ENCODE peak calls at places on chromosome 10, in eight cellular contexts. N, V, D, P, X, H, R and S are unnamed samples.
A peak's percentile ranks its signal among the peaks of the same experiment; 100 is the strongest.

GRCh38 chr10:99528256-99528866 is 4.4 kb upstream of the NKX2-3 start:
- DNase-seq in X (no peak), R (no peak), P (no peak), D (no peak), V (no peak), N (no peak), H (no peak), S (no peak)

GRCh38 chr10:1123198-1123597 is 67.0 kb downstream of the WDR37 start:
- DNase-seq in V (no peak), N (peak; percentile 76), P (no peak), X (no peak), D (no peak), H (no peak), R (no peak), S (no peak)

GRCh38 chr10:68586622-68587325 is 26.6 kb downstream of the TET1 start:
- DNase-seq in R (no peak), D (no peak), P (no peak), V (no peak), X (no peak), H (no peak), N (no peak), S (no peak)

GRCh38 chr10:29861811-29862505 is 197.4 kb downstream of the JCAD start:
- DNase-seq in P (no peak), R (peak; percentile 53), V (no peak), D (no peak), H (peak; percentile 56), N (no peak), X (no peak), S (no peak)

GRCh38 chr10:48391994-48392393 is 85.5 kb downstream of the MAPK8 start:
- DNase-seq in P (no peak), N (no peak), R (no peak), X (no peak), D (no peak), V (no peak), H (no peak), S (no peak)

GRCh38 chr10:35079763-35080162 is 10.4 kb downstream of the CUL2 start:
- DNase-seq in V (no peak), R (peak; percentile 52), P (no peak), D (no peak), N (peak; percentile 72), H (peak; percentile 70), X (no peak), S (peak; percentile 42)

GRCh38 chr10:99941942-99942835 is 67.6 kb downstream of the DNMBP start:
- DNase-seq in H (no peak), V (no peak), N (peak; percentile 85), R (no peak), X (no peak), D (no peak), P (no peak), S (no peak)

GRCh38 chr10:92124020-92124419 is 166.9 kb downstream of the CPEB3 start:
- DNase-seq in H (no peak), V (no peak), X (no peak), P (no peak), N (no peak), D (no peak), R (no peak), S (no peak)

GRCh38 chr10:62687230-62687748 is 117.2 kb upstream of the ADO start:
- DNase-seq in N (no peak), R (peak; percentile 2), X (no peak), P (no peak), H (peak; percentile 60), V (no peak), D (no peak), S (no peak)

GRCh38 chr10:111072232-111072631 is 4.6 kb upstream of the ADRA2A start:
- DNase-seq in V (no peak), D (no peak), H (no peak), R (no peak), N (no peak), X (no peak), P (no peak), S (no peak)

GRCh38 chr10:128722947-128723346 is 596.7 kb upstream of the MKI67 start:
- DNase-seq in N (no peak), D (no peak), X (no peak), P (no peak), H (no peak), R (no peak), V (no peak), S (no peak)

GRCh38 chr10:68576118-68576517 is 16.0 kb downstream of the TET1 start:
- DNase-seq in N (no peak), X (no peak), D (no peak), V (no peak), P (no peak), H (no peak), R (no peak), S (no peak)

GRCh38 chr10:119518176-119518575 is 24.3 kb downstream of the RGS10 start:
- DNase-seq in H (no peak), X (no peak), N (no peak), D (no peak), P (no peak), V (no peak), R (no peak), S (no peak)
- H3K4me3 ChIP-seq in H (no peak overlapping the region), X (peak overlapping the region; percentile 40), N (no peak overlapping the region), D (no peak overlapping the region), P (no peak overlapping the region), V (no peak overlapping the region), R (no peak overlapping the region), S (no peak overlapping the region)

DNA sequence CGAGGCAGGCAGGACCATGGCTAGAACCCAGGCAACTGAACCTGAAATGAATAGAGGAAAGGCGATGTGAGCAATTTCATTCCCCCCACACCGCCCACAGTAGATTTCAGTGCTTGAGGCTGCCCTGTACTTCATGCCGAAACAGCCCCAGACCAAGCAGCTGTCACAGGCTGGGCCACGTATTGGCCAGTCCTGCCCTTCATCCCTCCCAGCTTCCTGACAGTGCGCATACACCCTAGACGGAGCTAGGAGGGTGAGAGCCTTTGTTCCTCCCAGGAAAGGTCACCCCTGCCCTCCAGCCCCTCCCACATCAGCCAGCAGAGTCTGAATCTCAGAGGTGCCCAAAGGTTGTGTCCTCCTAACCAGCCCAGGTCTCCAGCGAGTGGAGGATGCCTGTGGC is 98.8 kb downstream of the ZMIZ1 start:
- DNase-seq in D (no peak), P (no peak), X (no peak), V (no peak), N (no peak), H (no peak), R (no peak), S (no peak)
- H3K36me3 ChIP-seq in D (peaks cover 43% of the 10 kb centered on the region), P (no peaks in the 10 kb centered on the region), X (no peaks in the 10 kb centered on the region), V (peaks cover 3% of the 10 kb centered on the region), N (peaks cover 10% of the 10 kb centered on the region), H (no peaks in the 10 kb centered on the region), R (peaks cover 25% of the 10 kb centered on the region), S (peaks cover 85% of the 10 kb centered on the region)

DNA sequence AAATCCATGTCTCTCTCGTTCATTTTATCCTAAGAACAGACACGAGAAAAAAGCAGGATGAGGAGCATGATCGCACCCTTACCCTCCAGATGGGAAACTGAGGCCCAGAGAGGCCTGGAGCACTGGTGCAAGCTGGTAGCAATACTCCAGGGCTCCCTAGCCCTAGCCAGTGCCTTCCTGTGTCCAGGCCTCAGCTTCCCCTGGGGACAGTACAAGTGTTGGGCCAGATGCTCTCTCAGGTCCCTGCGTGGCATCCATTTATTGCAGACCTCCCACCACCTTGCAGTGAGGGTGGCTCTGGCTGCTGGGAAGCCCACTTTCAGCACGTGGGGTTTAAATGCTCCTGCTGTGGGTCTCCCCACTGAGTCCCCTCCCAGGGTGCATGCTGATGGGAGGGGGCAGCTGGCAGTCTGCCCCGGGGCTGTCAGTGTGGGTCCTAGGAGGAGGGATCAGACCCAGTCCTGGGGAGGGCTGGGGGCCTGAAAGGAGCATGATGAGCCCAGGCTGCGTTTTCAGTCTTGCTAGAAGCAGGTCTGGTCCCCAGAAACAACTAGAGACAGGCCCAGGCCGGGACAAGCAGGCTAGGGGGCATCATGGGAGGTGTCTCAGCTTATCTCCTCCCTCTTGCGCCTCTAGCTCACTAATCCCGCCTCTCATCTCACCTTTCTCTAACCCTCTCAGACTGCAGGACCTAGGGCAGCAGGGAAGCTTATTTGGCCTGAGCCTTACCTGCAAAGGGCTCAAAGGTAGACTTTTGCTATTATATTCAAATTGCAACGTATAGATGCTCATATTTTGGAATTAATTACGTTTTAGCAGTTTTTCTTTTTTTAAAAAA is 662 bp upstream of the PPIF start:
- DNase-seq in X (no peak), R (no peak), D (no peak), V (peak; percentile 75), P (peak; percentile 43), N (no peak), H (no peak), S (no peak)
- H3K4me3 ChIP-seq in X (peak overlapping the region; percentile 56), R (no peak overlapping the region), D (peak overlapping the region; percentile 91), V (peak overlapping the region; percentile 93), P (no peak overlapping the region), N (no peak overlapping the region), H (no peak overlapping the region), S (peak overlapping the region; percentile 85)

GRCh38 chr10:11326241-11326640 is 285.2 kb downstream of the USP6NL start:
- DNase-seq in N (no peak), H (no peak), V (no peak), P (no peak), X (no peak), D (no peak), R (no peak), S (no peak)
- H3K36me3 ChIP-seq in N (peaks cover 15% of the 10 kb centered on the region), H (no peaks in the 10 kb centered on the region), V (no peaks in the 10 kb centered on the region), P (no peaks in the 10 kb centered on the region), X (peaks cover 84% of the 10 kb centered on the region), D (peaks cover 53% of the 10 kb centered on the region), R (no peaks in the 10 kb centered on the region), S (no peaks in the 10 kb centered on the region)

GRCh38 chr10:133511408-133511807 is 15.8 kb upstream of the CYP2E1 start:
- DNase-seq in P (no peak), D (no peak), X (no peak), N (no peak), V (no peak), R (no peak), H (no peak), S (no peak)
- H3K4me3 ChIP-seq in P (no peak overlapping the region), D (no peak overlapping the region), X (no peak overlapping the region), N (no peak overlapping the region), V (no peak overlapping the region), R (no peak overlapping the region), H (no peak overlapping the region), S (no peak overlapping the region)

GRCh38 chr10:11205026-11205772 is 187.5 kb downstream of the CELF2 start:
- DNase-seq in N (no peak), V (peak; percentile 6), R (no peak), H (no peak), D (no peak), X (no peak), P (no peak), S (peak; percentile 13)

GRCh38 chr10:11201911-11202310 is 184.2 kb downstream of the CELF2 start:
- DNase-seq in D (no peak), P (no peak), V (no peak), R (no peak), N (no peak), X (no peak), H (no peak), S (no peak)

GRCh38 chr10:11207276-11207809 is 189.7 kb downstream of the CELF2 start:
- DNase-seq in V (no peak), P (no peak), X (no peak), H (no peak), N (no peak), D (no peak), R (no peak), S (no peak)

GRCh38 chr10:11208243-11208642 is 190.6 kb downstream of the CELF2 start:
- DNase-seq in D (no peak), X (no peak), N (no peak), P (no peak), V (no peak), R (no peak), H (no peak), S (no peak)

GRCh38 chr10:11204355-11204879 is 186.7 kb downstream of the CELF2 start:
- DNase-seq in N (no peak), R (no peak), X (peak; percentile 43), H (no peak), D (no peak), V (no peak), P (no peak), S (no peak)
- H3K36me3 ChIP-seq in N (no peaks in the 10 kb centered on the region), R (no peaks in the 10 kb centered on the region), X (peaks cover 37% of the 10 kb centered on the region), H (no peaks in the 10 kb centered on the region), D (peaks cover 8% of the 10 kb centered on the region), V (no peaks in the 10 kb centered on the region), P (no peaks in the 10 kb centered on the region), S (no peaks in the 10 kb centered on the region)

GRCh38 chr10:58979713-58980112 is 196.7 kb upstream of the PHYHIPL start:
- DNase-seq in H (no peak), R (no peak), V (no peak), N (no peak), P (no peak), X (no peak), D (no peak), S (no peak)
- H3K4me3 ChIP-seq in H (no peak overlapping the region), R (no peak overlapping the region), V (no peak overlapping the region), N (no peak overlapping the region), P (no peak overlapping the region), X (no peak overlapping the region), D (no peak overlapping the region), S (no peak overlapping the region)